ENCODE peak calls at places on chromosome 19, in five cellular contexts. S is A549, V is K562, Q is GM12878, Z is HepG2. G is an unnamed sample.

GRCh38 chr19:35495107-35496064 is 5.1 kb upstream of the KRTDAP start:
- DNase-seq in S (peak; percentile 97), V (peak; percentile 78), Q (no peak), Z (peak; percentile 54), G (peak; percentile 55)

GRCh38 chr19:55678121-55678671 is 3.2 kb downstream of the EPN1 start:
- DNase-seq in S (no peak), V (no peak), Q (peak; percentile 88), Z (no peak), G (no peak)

GRCh38 chr19:21519488-21519887 is 14.1 kb downstream of the ZNF429 start:
- DNase-seq in S (no peak), V (no peak), Q (no peak), Z (no peak), G (no peak)

GRCh38 chr19:46076031-46076880 is 35.5 kb upstream of the IGFL4 start:
- DNase-seq in S (no peak), V (no peak), Q (no peak), Z (no peak), G (no peak)

GRCh38 chr19:36489139-36489919 is at the start of gene ZNF566:
- DNase-seq in S (peak; percentile 100), V (peak; percentile 95), Q (peak; percentile 92), Z (peak; percentile 96), G (peak; percentile 97)

GRCh38 chr19:29806098-29806866 is 5.5 kb upstream of the CCNE1 start:
- DNase-seq in S (peak; percentile 53), V (peak; percentile 75), Q (no peak), Z (peak; percentile 52), G (peak; percentile 44)

GRCh38 chr19:3642987-3643386 is 16.4 kb upstream of the CACTIN start:
- DNase-seq in S (no peak), V (peak; percentile 84), Q (no peak), Z (no peak), G (no peak)

GRCh38 chr19:10593820-10594637 is 6.9 kb upstream of the AP1M2 start:
- DNase-seq in S (no peak), V (no peak), Q (peak; percentile 72), Z (no peak), G (no peak)

GRCh38 chr19:12899891-12900518 is 9.0 kb downstream of the GCDH start:
- DNase-seq in S (no peak), V (no peak), Q (peak; percentile 61), Z (no peak), G (no peak)

GRCh38 chr19:16795731-16796130 is 33.5 kb upstream of the SIN3B start:
- DNase-seq in S (no peak), V (no peak), Q (no peak), Z (no peak), G (no peak)

GRCh38 chr19:15426485-15427349 is 7.9 kb upstream of the AKAP8L start:
- DNase-seq in S (no peak), V (peak; percentile 21), Q (no peak), Z (no peak), G (no peak)

GRCh38 chr19:49347835-49348234 is 12.6 kb downstream of the CD37 start:
- DNase-seq in S (peak; percentile 81), V (peak; percentile 74), Q (no peak), Z (peak; percentile 44), G (peak; percentile 82)

GRCh38 chr19:15195987-15196682 is 4.7 kb downstream of the NOTCH3 start:
- DNase-seq in S (no peak), V (no peak), Q (no peak), Z (no peak), G (no peak)

GRCh38 chr19:46727036-46727501 is 10.2 kb upstream of the PRKD2 start:
- DNase-seq in S (no peak), V (no peak), Q (no peak), Z (no peak), G (no peak)

GRCh38 chr19:47330466-47330869 is 1.5 kb upstream of the C5AR2 start:
- DNase-seq in S (no peak), V (no peak), Q (no peak), Z (no peak), G (peak; percentile 59)

GRCh38 chr19:10271543-10272086 is 695 bp downstream of the ICAM1 start:
- DNase-seq in S (no peak), V (no peak), Q (no peak), Z (no peak), G (peak; percentile 56)

GRCh38 chr19:35409191-35409590 is 38.3 kb downstream of the GPR42 start:
- DNase-seq in S (no peak), V (no peak), Q (no peak), Z (no peak), G (no peak)

GRCh38 chr19:13212759-13213330 is 62.6 kb downstream of the IER2 start:
- DNase-seq in S (peak; percentile 51), V (peak; percentile 88), Q (peak; percentile 20), Z (peak; percentile 58), G (peak; percentile 43)

GRCh38 chr19:12163841-12164240 is 945 bp downstream of the ZNF136 start:
- DNase-seq in S (no peak), V (no peak), Q (no peak), Z (no peak), G (peak; percentile 56)

GRCh38 chr19:57872450-57872849 is 16.4 kb downstream of the ZNF814 start:
- DNase-seq in S (no peak), V (no peak), Q (no peak), Z (no peak), G (no peak)

GRCh38 chr19:35223856-35224505 is 4.6 kb downstream of the FAM187B start:
- DNase-seq in S (no peak), V (no peak), Q (no peak), Z (no peak), G (no peak)

GRCh38 chr19:47483200-47483599 is 819 bp downstream of the KPTN start:
- DNase-seq in S (no peak), V (no peak), Q (no peak), Z (no peak), G (no peak)

GRCh38 chr19:14890616-14891379 is 4.9 kb upstream of the OR7A17 start:
- DNase-seq in S (no peak), V (peak; percentile 74), Q (no peak), Z (no peak), G (no peak)

DNA sequence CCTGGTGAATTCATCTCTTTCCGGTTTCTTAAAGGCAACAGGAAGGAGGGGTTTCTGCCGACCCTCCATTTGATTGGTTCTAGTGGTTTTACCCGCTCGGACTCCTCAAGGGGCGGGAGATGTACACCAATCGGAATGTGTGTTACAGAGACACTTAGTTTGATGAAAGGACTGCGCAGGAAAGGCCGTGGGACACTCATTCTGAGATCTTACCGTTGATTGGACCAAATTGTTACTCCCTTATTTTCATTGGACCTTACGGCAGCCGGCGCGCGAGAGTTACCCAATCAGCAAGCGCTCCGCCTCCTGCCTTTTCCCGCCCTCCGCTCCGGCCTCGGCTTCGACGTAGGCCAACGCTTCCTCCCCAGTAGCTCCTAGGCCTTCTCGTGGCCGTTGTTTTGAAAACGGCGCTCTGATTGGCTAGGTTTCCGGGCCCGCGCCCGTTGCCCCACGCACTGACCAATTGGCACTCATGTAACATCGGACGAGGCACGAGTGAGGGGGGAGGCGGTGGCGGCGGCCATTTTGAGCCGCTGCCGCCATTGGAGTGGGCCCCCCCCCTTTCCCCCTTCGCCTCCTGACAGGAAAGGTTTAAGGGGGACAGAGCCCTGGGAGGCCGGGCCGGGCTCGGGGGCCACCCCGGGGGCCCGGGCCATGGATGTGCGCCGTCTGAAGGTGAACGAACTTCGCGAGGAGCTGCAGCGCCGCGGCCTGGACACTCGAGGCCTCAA is at the start of gene HNRNPUL1:
- DNase-seq in S (peak; percentile 100), V (peak; percentile 100), Q (peak; percentile 100), Z (peak; percentile 100), G (peak; percentile 100)
- TF ChIP-seq POLR2A in S (peak; percentile 29), V (peak; percentile 54), Q (peak; percentile 2), Z (no peak), G (no peak)

DNA sequence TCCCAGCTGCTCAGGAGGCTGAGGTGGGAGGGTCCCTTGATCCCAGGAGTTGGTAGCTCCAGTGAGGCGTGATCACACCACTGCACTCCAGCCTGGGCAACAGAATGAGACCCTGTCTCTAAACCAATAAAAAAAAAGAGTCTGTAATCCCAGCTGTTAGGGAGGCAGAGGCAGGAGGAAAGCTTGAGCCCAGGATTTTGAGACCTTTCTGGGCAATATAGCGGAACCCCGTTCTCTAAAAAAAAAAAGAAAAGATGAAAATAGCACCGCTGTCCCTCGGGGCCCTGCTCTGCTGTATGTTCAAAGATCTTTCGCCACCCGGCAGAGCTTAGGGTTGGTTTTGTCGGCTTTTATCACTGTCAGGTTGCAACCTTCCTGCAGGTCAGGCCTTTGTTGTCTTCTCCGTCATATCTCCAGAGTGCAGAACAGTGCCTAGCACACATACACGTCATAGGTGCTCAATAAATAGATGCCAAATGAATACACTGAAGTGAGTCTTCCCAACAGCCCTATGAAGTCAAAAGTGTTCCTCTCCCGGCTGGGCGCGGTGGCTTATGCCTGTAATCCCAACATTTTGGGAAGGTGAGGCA is 13.4 kb upstream of the BCAM start:
- DNase-seq in S (no peak), V (no peak), Q (no peak), Z (no peak), G (no peak)
- TF ChIP-seq BHLHE40 in S (no peak), V (no peak), Q (no peak), Z (no peak), G (no peak)

GRCh38 chr19:18104793-18105131 is 7.2 kb downstream of the MAST3 start:
- DNase-seq in S (no peak), V (no peak), Q (no peak), Z (no peak), G (no peak)
- TF ChIP-seq POLR2A in S (no peak), V (no peak), Q (no peak), Z (no peak), G (no peak)

GRCh38 chr19:4896372-4896771 is 6.3 kb downstream of the ARRDC5 start:
- DNase-seq in S (no peak), V (no peak), Q (no peak), Z (no peak), G (peak; percentile 47)
- TF ChIP-seq BHLHE40 in S (no peak), V (no peak), Q (no peak), Z (no peak), G (no peak)

GRCh38 chr19:50762554-50762953 is 7.7 kb upstream of the GPR32 start:
- DNase-seq in S (no peak), V (no peak), Q (no peak), Z (no peak), G (no peak)

GRCh38 chr19:50770888-50771287 is 624 bp downstream of the GPR32 start:
- DNase-seq in S (no peak), V (no peak), Q (no peak), Z (no peak), G (no peak)

GRCh38 chr19:50772408-50773311 is 2.4 kb downstream of the GPR32 start:
- DNase-seq in S (no peak), V (peak; percentile 66), Q (no peak), Z (no peak), G (peak; percentile 24)

DNA sequence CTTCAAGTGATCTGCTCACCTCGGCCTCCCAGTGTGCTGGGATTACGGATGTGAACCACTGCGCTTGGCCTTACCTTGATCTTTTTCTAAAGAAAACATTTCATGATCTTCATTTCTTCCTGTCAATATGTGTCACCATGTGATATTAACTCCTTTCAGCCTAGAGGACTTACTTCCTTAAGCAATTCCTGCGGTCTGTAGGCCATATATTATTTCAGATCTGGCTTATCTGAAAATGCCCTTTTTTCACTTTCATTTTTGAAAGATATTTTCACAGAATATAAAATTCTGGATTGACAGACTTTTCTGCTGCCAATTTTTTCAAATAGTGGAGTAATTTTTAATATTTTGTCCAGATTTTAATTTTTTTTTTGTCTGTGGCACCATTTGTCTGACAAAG is 2.0 kb upstream of the GPR32 start:
- DNase-seq in S (no peak), V (no peak), Q (no peak), Z (no peak), G (no peak)
- TF ChIP-seq POLR2A in S (no peak), V (no peak), Q (no peak), Z (no peak), G (no peak)

G was measured in IMR-90.